ENCODE peak calls at places on chromosomes 6 and 20, in ten cellular contexts. One of them, this sample, is unnamed.

GRCh38 chr6:170222498-170223471 is 68.1 kb downstream of the DLL1 start:
- DNase-seq in GM04504: no peak
- DNase-seq in ELF-1: peak
- DNase-seq in activated T-helper 1 cell treated with Interleukin-2 at 50 U/mL for 16 hours: no peak
- DNase-seq in progenitor cell of endocrine pancreas: no peak
- DNase-seq in HS-27A: no peak
- DNase-seq in substantia nigra: no peak
- DNase-seq in heart right ventricle: peak
- DNase-seq in SJSA1: peak
- DNase-seq in GM04503: no peak
- DNase-seq in this sample: no peak

GRCh38 chr20:39298566-39299501 is 336.7 kb downstream of the DHX35 start:
- DNase-seq in GM04504: no peak
- DNase-seq in ELF-1: no peak
- DNase-seq in activated T-helper 1 cell treated with Interleukin-2 at 50 U/mL for 16 hours: no peak
- DNase-seq in progenitor cell of endocrine pancreas: no peak
- DNase-seq in HS-27A: no peak
- DNase-seq in substantia nigra: no peak
- DNase-seq in heart right ventricle: no peak
- DNase-seq in SJSA1: no peak
- DNase-seq in GM04503: no peak
- DNase-seq in this sample: no peak

GRCh38 chr6:32920610-32921188 is 20.1 kb downstream of the HLA-DMB start:
- DNase-seq in GM04504: no peak
- DNase-seq in ELF-1: no peak
- DNase-seq in activated T-helper 1 cell treated with Interleukin-2 at 50 U/mL for 16 hours: no peak
- DNase-seq in progenitor cell of endocrine pancreas: no peak
- DNase-seq in HS-27A: no peak
- DNase-seq in substantia nigra: no peak
- DNase-seq in heart right ventricle: no peak
- DNase-seq in SJSA1: no peak
- DNase-seq in GM04503: no peak
- DNase-seq in this sample: no peak

GRCh38 chr20:23368316-23369110 is 6.5 kb downstream of the GZF1 start:
- DNase-seq in GM04504: no peak
- DNase-seq in ELF-1: no peak
- DNase-seq in activated T-helper 1 cell treated with Interleukin-2 at 50 U/mL for 16 hours: no peak
- DNase-seq in progenitor cell of endocrine pancreas: no peak
- DNase-seq in HS-27A: no peak
- DNase-seq in substantia nigra: no peak
- DNase-seq in heart right ventricle: no peak
- DNase-seq in SJSA1: no peak
- DNase-seq in GM04503: no peak
- DNase-seq in this sample: no peak

GRCh38 chr6:68313911-68314310 is 321.2 kb upstream of the ADGRB3 start:
- DNase-seq in GM04504: no peak
- DNase-seq in ELF-1: no peak
- DNase-seq in activated T-helper 1 cell treated with Interleukin-2 at 50 U/mL for 16 hours: no peak
- DNase-seq in progenitor cell of endocrine pancreas: no peak
- DNase-seq in HS-27A: no peak
- DNase-seq in substantia nigra: no peak
- DNase-seq in heart right ventricle: no peak
- DNase-seq in SJSA1: no peak
- DNase-seq in GM04503: no peak
- DNase-seq in this sample: no peak

GRCh38 chr20:17823382-17824144 is 123.8 kb downstream of the BANF2 start:
- DNase-seq in GM04504: no peak
- DNase-seq in ELF-1: no peak
- DNase-seq in activated T-helper 1 cell treated with Interleukin-2 at 50 U/mL for 16 hours: no peak
- DNase-seq in progenitor cell of endocrine pancreas: no peak
- DNase-seq in HS-27A: no peak
- DNase-seq in substantia nigra: no peak
- DNase-seq in heart right ventricle: no peak
- DNase-seq in SJSA1: no peak
- DNase-seq in GM04503: no peak
- DNase-seq in this sample: no peak

GRCh38 chr6:16322666-16323312 is 84.4 kb downstream of the GMPR start:
- DNase-seq in GM04504: peak
- DNase-seq in ELF-1: peak
- DNase-seq in activated T-helper 1 cell treated with Interleukin-2 at 50 U/mL for 16 hours: peak
- DNase-seq in progenitor cell of endocrine pancreas: no peak
- DNase-seq in HS-27A: no peak
- DNase-seq in substantia nigra: peak
- DNase-seq in heart right ventricle: peak
- DNase-seq in SJSA1: peak
- DNase-seq in GM04503: peak
- DNase-seq in this sample: peak

GRCh38 chr6:30857537-30857936 is 26.8 kb upstream of the DDR1 start:
- DNase-seq in GM04504: no peak
- DNase-seq in ELF-1: no peak
- DNase-seq in activated T-helper 1 cell treated with Interleukin-2 at 50 U/mL for 16 hours: no peak
- DNase-seq in progenitor cell of endocrine pancreas: no peak
- DNase-seq in HS-27A: no peak
- DNase-seq in substantia nigra: no peak
- DNase-seq in heart right ventricle: no peak
- DNase-seq in SJSA1: no peak
- DNase-seq in GM04503: no peak
- DNase-seq in this sample: no peak

GRCh38 chr6:39236742-39237141 is 7.5 kb upstream of the KCNK5 start:
- DNase-seq in GM04504: no peak
- DNase-seq in ELF-1: no peak
- DNase-seq in activated T-helper 1 cell treated with Interleukin-2 at 50 U/mL for 16 hours: no peak
- DNase-seq in progenitor cell of endocrine pancreas: no peak
- DNase-seq in HS-27A: no peak
- DNase-seq in substantia nigra: no peak
- DNase-seq in heart right ventricle: no peak
- DNase-seq in SJSA1: no peak
- DNase-seq in GM04503: no peak
- DNase-seq in this sample: no peak

GRCh38 chr6:93454533-93454932 is 35.2 kb upstream of the EPHA7 start:
- DNase-seq in GM04504: no peak
- DNase-seq in ELF-1: peak
- DNase-seq in activated T-helper 1 cell treated with Interleukin-2 at 50 U/mL for 16 hours: no peak
- DNase-seq in progenitor cell of endocrine pancreas: no peak
- DNase-seq in HS-27A: no peak
- DNase-seq in substantia nigra: no peak
- DNase-seq in heart right ventricle: no peak
- DNase-seq in SJSA1: no peak
- DNase-seq in GM04503: no peak
- DNase-seq in this sample: no peak

GRCh38 chr20:58102252-58102651 is 126.2 kb downstream of the ANKRD60 start:
- DNase-seq in GM04504: peak
- DNase-seq in ELF-1: peak
- DNase-seq in activated T-helper 1 cell treated with Interleukin-2 at 50 U/mL for 16 hours: no peak
- DNase-seq in progenitor cell of endocrine pancreas: no peak
- DNase-seq in HS-27A: peak
- DNase-seq in substantia nigra: no peak
- DNase-seq in heart right ventricle: no peak
- DNase-seq in SJSA1: no peak
- DNase-seq in GM04503: peak
- DNase-seq in this sample: peak

GRCh38 chr6:68087399-68088133 is 547.5 kb upstream of the ADGRB3 start:
- DNase-seq in GM04504: no peak
- DNase-seq in ELF-1: no peak
- DNase-seq in activated T-helper 1 cell treated with Interleukin-2 at 50 U/mL for 16 hours: no peak
- DNase-seq in progenitor cell of endocrine pancreas: no peak
- DNase-seq in HS-27A: no peak
- DNase-seq in substantia nigra: no peak
- DNase-seq in heart right ventricle: no peak
- DNase-seq in SJSA1: no peak
- DNase-seq in GM04503: no peak
- DNase-seq in this sample: no peak

GRCh38 chr20:14193885-14194284 is 143.5 kb downstream of the FLRT3 start:
- DNase-seq in GM04504: no peak
- DNase-seq in ELF-1: peak
- DNase-seq in activated T-helper 1 cell treated with Interleukin-2 at 50 U/mL for 16 hours: no peak
- DNase-seq in progenitor cell of endocrine pancreas: no peak
- DNase-seq in HS-27A: no peak
- DNase-seq in substantia nigra: no peak
- DNase-seq in heart right ventricle: no peak
- DNase-seq in SJSA1: no peak
- DNase-seq in GM04503: no peak
- DNase-seq in this sample: no peak

GRCh38 chr6:4091926-4092325 is 13.0 kb upstream of the FAM217A start:
- DNase-seq in GM04504: no peak
- DNase-seq in ELF-1: no peak
- DNase-seq in activated T-helper 1 cell treated with Interleukin-2 at 50 U/mL for 16 hours: no peak
- DNase-seq in progenitor cell of endocrine pancreas: no peak
- DNase-seq in HS-27A: no peak
- DNase-seq in substantia nigra: no peak
- DNase-seq in heart right ventricle: no peak
- DNase-seq in SJSA1: no peak
- DNase-seq in GM04503: no peak
- DNase-seq in this sample: no peak

GRCh38 chr6:12369781-12370262 is 79.7 kb downstream of the EDN1 start:
- DNase-seq in GM04504: no peak
- DNase-seq in ELF-1: peak
- DNase-seq in activated T-helper 1 cell treated with Interleukin-2 at 50 U/mL for 16 hours: no peak
- DNase-seq in progenitor cell of endocrine pancreas: no peak
- DNase-seq in HS-27A: no peak
- DNase-seq in substantia nigra: no peak
- DNase-seq in heart right ventricle: no peak
- DNase-seq in SJSA1: no peak
- DNase-seq in GM04503: no peak
- DNase-seq in this sample: no peak